ENCODE peak calls at places on chromosomes 5 and 9, in eight cellular contexts. E is upper lobe of right lung, M is adipocyte, G is amniotic epithelial cell, F is RCC 7860, S is IMR-90, X is SK-N-SH, U is caudate nucleus. A is an unnamed sample.

GRCh38 chr5:122093415-122093814 is 15.4 kb upstream of the LOX start:
- DNase-seq in E (no peak), M (peak), G (peak), F (no peak), S (peak), X (no peak), U (no peak), A (no peak)

GRCh38 chr5:173423452-173424117 is 95.4 kb upstream of the STC2 start:
- DNase-seq in E (no peak), M (no peak), G (no peak), F (no peak), S (no peak), X (no peak), U (no peak), A (no peak)

GRCh38 chr5:69454460-69455249 is 37.9 kb upstream of the OCLN start:
- DNase-seq in E (no peak), M (no peak), G (no peak), F (no peak), S (no peak), X (no peak), U (no peak), A (no peak)

GRCh38 chr5:149487672-149488071 is 63.6 kb downstream of the CSNK1A1 start:
- DNase-seq in E (no peak), M (no peak), G (no peak), F (no peak), S (no peak), X (no peak), U (no peak), A (no peak)

GRCh38 chr9:87278971-87279731 is 218.5 kb upstream of the DAPK1 start:
- DNase-seq in E (no peak), M (peak), G (peak), F (no peak), S (peak), X (no peak), U (no peak), A (no peak)

GRCh38 chr5:94266170-94266569 is 352.2 kb downstream of the KIAA0825 start:
- DNase-seq in E (no peak), M (peak), G (peak), F (no peak), S (no peak), X (no peak), U (no peak), A (no peak)

GRCh38 chr5:153460421-153460820 is 30.0 kb upstream of the GRIA1 start:
- DNase-seq in E (no peak), M (no peak), G (no peak), F (no peak), S (peak), X (no peak), U (no peak), A (no peak)

GRCh38 chr5:6448622-6449464 is at the start of gene UBE2QL1:
- DNase-seq in E (no peak), M (no peak), G (no peak), F (no peak), S (no peak), X (peak), U (no peak), A (no peak)

GRCh38 chr9:129282308-129283211 is 104.5 kb upstream of the IER5L start:
- DNase-seq in E (peak), M (no peak), G (no peak), F (no peak), S (no peak), X (no peak), U (no peak), A (peak)

GRCh38 chr5:32450952-32451351 is 6.4 kb upstream of the ZFR start:
- DNase-seq in E (no peak), M (no peak), G (no peak), F (no peak), S (no peak), X (no peak), U (no peak), A (no peak)

GRCh38 chr5:79069488-79070001 is at the start of the genes BHMT2 and DMGDH:
- DNase-seq in E (no peak), M (peak), G (peak), F (peak), S (peak), X (peak), U (no peak), A (no peak)

GRCh38 chr5:73789851-73790281 is 163.9 kb downstream of the ARHGEF28 start:
- DNase-seq in E (no peak), M (peak), G (peak), F (no peak), S (no peak), X (no peak), U (no peak), A (no peak)

GRCh38 chr5:74259572-74259971 is 381.0 kb downstream of the ENC1 start:
- DNase-seq in E (no peak), M (no peak), G (no peak), F (no peak), S (no peak), X (no peak), U (no peak), A (no peak)

GRCh38 chr5:172505403-172505759 is 51.1 kb upstream of the SH3PXD2B start:
- DNase-seq in E (no peak), M (no peak), G (no peak), F (no peak), S (no peak), X (no peak), U (no peak), A (peak)

GRCh38 chr9:121698627-121699270 is 47.3 kb downstream of the DAB2IP start:
- DNase-seq in E (no peak), M (peak), G (no peak), F (no peak), S (no peak), X (peak), U (no peak), A (peak)

GRCh38 chr9:130765135-130766030 is 69.7 kb upstream of the ABL1 start:
- DNase-seq in E (no peak), M (peak), G (peak), F (no peak), S (peak), X (no peak), U (no peak), A (no peak)

GRCh38 chr5:151155777-151156731 is 1.5 kb downstream of the ANXA6 start:
- DNase-seq in E (no peak), M (peak), G (peak), F (peak), S (peak), X (peak), U (no peak), A (no peak)

A was measured in type B pancreatic cell.